ENCODE peak calls at places on chromosomes 4 and X, in seven cellular contexts. I is BE2C, L is psoas muscle, N is fibroblast of pulmonary artery, D is HFF-Myc, W is AG10803, U is AG04450. Y is an unnamed sample.
A peak's percentile ranks its signal among the peaks of the same experiment; 100 is the strongest.

GRCh38 chr4:105520819-105521790 is 31.3 kb upstream of the ARHGEF38 start:
- DNase-seq in D (peak; percentile 15), I (peak; percentile 57), U (peak; percentile 11), L (no peak), W (peak; percentile 33), N (peak; percentile 66), Y (no peak)

GRCh38 chr4:68361146-68361589 is 11.3 kb upstream of the YTHDC1 start:
- DNase-seq in N (peak; percentile 47), W (peak; percentile 98), D (no peak), L (no peak), U (no peak), I (no peak), Y (no peak)

GRCh38 chr4:91448668-91449330 is 855.0 kb upstream of the GRID2 start:
- DNase-seq in N (peak; percentile 67), W (no peak), D (no peak), I (no peak), L (no peak), U (no peak), Y (no peak)

GRCh38 chrX:44945736-44946135 is 72.7 kb downstream of the KDM6A start:
- DNase-seq in N (no peak), I (no peak), W (no peak), L (no peak), U (no peak), D (no peak), Y (no peak)

GRCh38 chrX:39905946-39906345 is 191.8 kb downstream of the BCOR start:
- DNase-seq in U (no peak), N (no peak), I (no peak), L (no peak), D (no peak), W (no peak), Y (peak; percentile 44)

GRCh38 chrX:25007059-25008053 is 8.4 kb downstream of the ARX start:
- DNase-seq in W (no peak), N (no peak), D (no peak), U (no peak), L (no peak), I (no peak), Y (no peak)

GRCh38 chr4:86939123-86939522 is 4.3 kb downstream of the AFF1 start:
- DNase-seq in N (peak; percentile 33), I (no peak), W (no peak), U (no peak), D (no peak), L (no peak), Y (no peak)

GRCh38 chrX:68822641-68823410 is 6.0 kb upstream of the EFNB1 start:
- DNase-seq in L (peak; percentile 58), I (peak; percentile 54), D (no peak), W (peak; percentile 48), U (no peak), N (peak; percentile 72), Y (peak; percentile 55)

GRCh38 chrX:153400146-153401132 is 711 bp downstream of the PNMA6E start:
- DNase-seq in W (no peak), I (peak; percentile 72), U (no peak), N (peak; percentile 18), L (no peak), D (no peak), Y (peak; percentile 82)

GRCh38 chr4:54902261-54902660 is 223.1 kb downstream of the KDR start:
- DNase-seq in N (peak; percentile 25), I (no peak), D (no peak), U (no peak), W (peak; percentile 84), L (no peak), Y (no peak)

GRCh38 chr4:2132438-2132837 is 73.3 kb downstream of the NAT8L start:
- DNase-seq in D (no peak), W (no peak), N (no peak), I (no peak), U (no peak), L (no peak), Y (no peak)

GRCh38 chr4:76253511-76253910 is 2.0 kb downstream of the FAM47E start:
- DNase-seq in I (no peak), L (no peak), D (no peak), W (no peak), U (no peak), N (no peak), Y (no peak)

GRCh38 chr4:43990968-43991367 is 457.6 kb downstream of the KCTD8 start:
- DNase-seq in N (no peak), U (no peak), I (no peak), D (no peak), L (no peak), W (no peak), Y (no peak)

GRCh38 chrX:79364306-79364705 is 2.8 kb downstream of the ITM2A start:
- DNase-seq in W (no peak), N (no peak), L (no peak), D (no peak), U (no peak), I (no peak), Y (no peak)

GRCh38 chrX:41923257-41923924 is at the start of gene CASK:
- DNase-seq in L (peak; percentile 97), U (peak; percentile 76), W (peak; percentile 90), D (no peak), I (peak; percentile 93), N (peak; percentile 92), Y (peak; percentile 97)
- TF ChIP-seq CTCF in L (no peak), U (no peak), W (no peak), D (no peak), I (no peak), N (no peak), Y (no peak)

GRCh38 chr4:169068423-169068822 is 58.4 kb upstream of the CBR4 start:
- DNase-seq in N (no peak), U (no peak), W (no peak), D (no peak), L (no peak), I (no peak), Y (no peak)
- TF ChIP-seq CTCF in N (no peak), U (no peak), W (no peak), D (no peak), L (no peak), I (no peak), Y (no peak)

GRCh38 chr4:109166126-109166525 is 136.3 kb downstream of the COL25A1 start:
- DNase-seq in D (no peak), L (no peak), I (no peak), W (no peak), N (no peak), U (no peak), Y (no peak)

GRCh38 chr4:109163493-109163892 is 139.0 kb downstream of the COL25A1 start:
- DNase-seq in W (no peak), U (no peak), I (no peak), L (no peak), D (no peak), N (no peak), Y (no peak)

GRCh38 chr4:109160494-109160893 is 142.0 kb downstream of the COL25A1 start:
- DNase-seq in I (no peak), L (no peak), N (no peak), D (no peak), W (no peak), U (no peak), Y (no peak)

GRCh38 chr4:109164011-109164410 is 138.4 kb downstream of the COL25A1 start:
- DNase-seq in N (peak; percentile 60), W (peak; percentile 49), L (no peak), I (no peak), U (no peak), D (no peak), Y (no peak)

DNA sequence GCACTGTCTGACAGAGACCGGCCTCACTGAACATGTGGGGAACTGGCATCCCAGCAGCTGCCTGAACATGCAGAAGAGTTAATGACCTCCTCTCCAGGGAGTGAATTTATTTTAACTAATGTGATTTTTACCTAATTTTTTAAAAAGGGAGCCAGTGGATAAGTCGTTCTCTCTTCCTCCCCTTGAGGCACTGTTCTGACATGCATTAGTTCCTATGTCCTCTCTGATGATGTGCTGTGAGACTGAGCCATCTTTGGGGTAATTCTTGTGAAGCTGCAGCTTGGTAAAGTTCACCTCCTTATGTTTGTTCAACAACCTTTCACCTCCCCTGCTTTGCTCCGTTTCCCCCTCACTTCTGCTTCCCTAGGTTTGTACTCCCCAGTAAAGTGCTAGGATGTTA is 139.7 kb downstream of the COL25A1 start:
- DNase-seq in I (no peak), D (no peak), U (no peak), N (no peak), W (no peak), L (no peak), Y (no peak)
- TF ChIP-seq CTCF in I (no peak), D (no peak), U (no peak), N (no peak), W (no peak), L (no peak), Y (no peak)

GRCh38 chr4:175443547-175443946 is 368.5 kb downstream of the GPM6A start:
- DNase-seq in U (no peak), I (no peak), W (no peak), N (no peak), D (no peak), L (no peak), Y (no peak)
- TF ChIP-seq CTCF in U (peak; percentile 15), I (peak; percentile 38), W (peak; percentile 16), N (peak; percentile 16), D (no peak), L (no peak), Y (peak; percentile 50)

DNA sequence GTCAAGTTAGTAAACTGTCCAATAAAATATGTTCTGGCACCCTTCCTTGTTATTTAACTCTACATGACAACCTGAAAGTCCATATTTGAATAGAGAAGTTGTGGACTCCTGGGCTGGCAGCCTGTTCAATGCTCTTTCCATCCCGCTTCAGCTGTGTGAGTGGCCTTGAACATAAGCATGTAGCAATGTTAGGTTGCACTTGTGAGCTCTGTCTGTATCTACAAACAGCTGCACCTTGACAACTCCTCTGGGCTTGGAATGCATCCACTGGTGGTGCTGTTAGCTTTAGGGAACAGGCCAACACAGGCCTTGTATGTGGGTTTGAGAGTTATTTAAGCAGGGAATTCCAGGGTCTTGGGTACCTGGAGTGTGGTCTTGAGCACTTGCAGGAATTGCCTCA is 141.2 kb downstream of the DTHD1 start:
- DNase-seq in I (no peak), L (no peak), D (no peak), N (no peak), W (no peak), U (no peak), Y (no peak)
- TF ChIP-seq CTCF in I (no peak), L (no peak), D (no peak), N (no peak), W (no peak), U (no peak), Y (no peak)

Y was measured in chondrocyte.